ENCODE peak calls at places on chromosomes 7 and 10, in six cellular contexts. V, N, W, J, X and F are unnamed samples.

GRCh38 chr10:79070611-79071534 is 2.1 kb downstream of the ZMIZ1 start:
- DNase-seq in V (peak; percentile 97), N (peak; percentile 83), W (peak; percentile 90), J (no peak), X (peak; percentile 85), F (peak; percentile 95)

GRCh38 chr10:69769395-69769989 is 32.2 kb upstream of the COL13A1 start:
- DNase-seq in V (no peak), N (no peak), W (no peak), J (no peak), X (peak; percentile 70), F (no peak)

GRCh38 chr10:60521974-60522405 is 132.3 kb upstream of the ANK3 start:
- DNase-seq in V (no peak), N (no peak), W (no peak), J (no peak), X (no peak), F (no peak)

GRCh38 chr7:105014725-105015630 is 973 bp downstream of the KMT2E start:
- DNase-seq in V (no peak), N (peak; percentile 63), W (peak; percentile 20), J (no peak), X (peak; percentile 35), F (peak; percentile 60)

GRCh38 chr10:21820952-21821351 is 182.6 kb downstream of the DNAJC1 start:
- DNase-seq in V (no peak), N (no peak), W (no peak), J (no peak), X (no peak), F (no peak)

GRCh38 chr10:71220689-71221540 is 8.5 kb downstream of the UNC5B start:
- DNase-seq in V (no peak), N (no peak), W (no peak), J (no peak), X (no peak), F (no peak)

GRCh38 chr10:131702521-131703356 is 198.1 kb upstream of the PPP2R2D start:
- DNase-seq in V (no peak), N (no peak), W (no peak), J (no peak), X (no peak), F (no peak)

GRCh38 chr10:80599424-80599847 is 61.7 kb downstream of the SH2D4B start:
- DNase-seq in V (no peak), N (no peak), W (peak; percentile 20), J (peak; percentile 57), X (peak; percentile 67), F (no peak)

GRCh38 chr7:90671571-90671970 is 75.5 kb downstream of the CDK14 start:
- DNase-seq in V (no peak), N (no peak), W (no peak), J (no peak), X (no peak), F (no peak)

GRCh38 chr7:30453859-30454258 is 24.7 kb downstream of the NOD1 start:
- DNase-seq in V (no peak), N (no peak), W (no peak), J (no peak), X (no peak), F (no peak)

GRCh38 chr7:151699147-151699546 is 177.8 kb downstream of the PRKAG2 start:
- DNase-seq in V (no peak), N (no peak), W (no peak), J (no peak), X (peak; percentile 72), F (no peak)

GRCh38 chr10:5291501-5292195 is 73.1 kb upstream of the UCN3 start:
- DNase-seq in V (peak; percentile 90), N (no peak), W (peak; percentile 38), J (no peak), X (peak; percentile 97), F (no peak)

GRCh38 chr10:25455980-25456567 is 281.3 kb downstream of the GPR158 start:
- DNase-seq in V (no peak), N (no peak), W (no peak), J (no peak), X (no peak), F (no peak)

GRCh38 chr7:26497801-26498596 is 206.3 kb downstream of the SNX10 start:
- DNase-seq in V (no peak), N (no peak), W (no peak), J (no peak), X (no peak), F (no peak)

GRCh38 chr10:80443531-80443974 is 10.6 kb upstream of the TSPAN14 start:
- DNase-seq in V (no peak), N (no peak), W (peak; percentile 41), J (no peak), X (peak; percentile 73), F (no peak)

GRCh38 chr7:120550494-120551048 is 277.6 kb downstream of the KCND2 start:
- DNase-seq in V (no peak), N (no peak), W (no peak), J (no peak), X (no peak), F (no peak)

GRCh38 chr10:95474228-95475002 is 86.8 kb downstream of the SORBS1 start:
- DNase-seq in V (no peak), N (no peak), W (peak; percentile 29), J (no peak), X (no peak), F (no peak)

GRCh38 chr10:3763852-3764625 is 21.0 kb downstream of the KLF6 start:
- DNase-seq in V (no peak), N (no peak), W (no peak), J (no peak), X (no peak), F (no peak)

GRCh38 chr10:133356549-133356948 is 1.3 kb downstream of the FUOM start:
- DNase-seq in V (no peak), N (no peak), W (no peak), J (no peak), X (no peak), F (no peak)

GRCh38 chr10:62025134-62025794 is 123.8 kb downstream of the ARID5B start:
- DNase-seq in V (no peak), N (no peak), W (no peak), J (no peak), X (no peak), F (no peak)

GRCh38 chr10:70977621-70978020 is 89.3 kb upstream of the PCBD1 start:
- DNase-seq in V (no peak), N (no peak), W (no peak), J (no peak), X (no peak), F (no peak)

GRCh38 chr10:46091080-46091833 is 45.2 kb upstream of the MSMB start:
- DNase-seq in V (no peak), N (no peak), W (no peak), J (no peak), X (no peak), F (no peak)
- H3K4me3 ChIP-seq in V (no peak overlapping the region), N (no peak overlapping the region), W (no peak overlapping the region), J (no peak overlapping the region), X (no peak overlapping the region), F (no peak overlapping the region)

GRCh38 chr10:125151824-125152634 is 8.3 kb downstream of the CTBP2 start:
- DNase-seq in V (no peak), N (no peak), W (no peak), J (no peak), X (no peak), F (peak; percentile 70)
- H3K27ac ChIP-seq in V (peak overlapping the region; percentile 71), N (peak overlapping the region; percentile 68), W (no peak overlapping the region), J (no peak overlapping the region), X (no peak overlapping the region), F (peak overlapping the region; percentile 97)

DNA sequence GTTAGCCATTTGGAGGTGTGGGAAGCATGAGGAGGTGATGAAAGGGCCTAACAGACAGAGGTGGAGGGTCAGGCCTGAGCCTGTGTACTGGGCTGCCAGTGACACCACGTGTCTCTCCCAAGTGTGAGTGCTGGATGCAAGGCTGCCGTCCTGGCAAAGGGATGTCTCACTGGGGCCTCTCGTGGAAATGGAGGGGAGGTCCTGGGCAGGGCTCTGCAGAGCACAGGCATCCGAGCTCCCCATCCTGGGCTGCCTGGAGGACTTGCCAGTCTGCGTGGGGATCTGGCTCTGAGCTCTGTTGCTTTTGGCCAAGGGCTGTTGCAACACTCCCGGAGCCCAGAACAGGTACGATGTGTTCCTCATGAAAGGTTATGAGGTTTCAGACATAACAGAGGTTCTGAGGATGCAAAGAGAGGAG is 77.3 kb downstream of the GRK5 start:
- DNase-seq in V (no peak), N (peak; percentile 75), W (no peak), J (no peak), X (no peak), F (peak; percentile 67)
- TF ChIP-seq EP300 in V (no peak), N (no peak), W (no peak), J (no peak), X (no peak), F (no peak)

GRCh38 chr7:123535517-123535916 is 1.1 kb upstream of the IQUB start:
- DNase-seq in V (no peak), N (peak; percentile 17), W (no peak), J (no peak), X (no peak), F (no peak)
- H3K4me3 ChIP-seq in V (peak overlapping the region; percentile 62), N (peak overlapping the region; percentile 68), W (peak overlapping the region; percentile 83), J (peak overlapping the region; percentile 63), X (peak overlapping the region; percentile 63), F (peak overlapping the region; percentile 70)

GRCh38 chr10:114012650-114013049 is 31.0 kb upstream of the ADRB1 start:
- DNase-seq in V (no peak), N (no peak), W (no peak), J (no peak), X (no peak), F (no peak)
- H3K27ac ChIP-seq in V (no peak overlapping the region), N (no peak overlapping the region), W (no peak overlapping the region), J (no peak overlapping the region), X (no peak overlapping the region), F (no peak overlapping the region)

GRCh38 chr10:89644967-89645741 is at the start of gene PANK1:
- DNase-seq in V (peak; percentile 92), N (peak; percentile 70), W (peak; percentile 73), J (peak; percentile 34), X (peak; percentile 84), F (peak; percentile 78)

GRCh38 chr10:89644691-89644966 is 413 bp downstream of the PANK1 start:
- DNase-seq in V (peak; percentile 61), N (no peak), W (no peak), J (no peak), X (no peak), F (no peak)

GRCh38 chr10:89645742-89646172 is 715 bp upstream of the PANK1 start:
- DNase-seq in V (no peak), N (no peak), W (peak; percentile 89), J (no peak), X (no peak), F (no peak)

GRCh38 chr10:89643431-89643811 is 1.6 kb downstream of the PANK1 start:
- DNase-seq in V (no peak), N (no peak), W (no peak), J (no peak), X (no peak), F (no peak)

GRCh38 chr10:89643812-89644690 is 991 bp downstream of the PANK1 start:
- DNase-seq in V (peak; percentile 73), N (peak; percentile 84), W (peak; percentile 99), J (peak; percentile 94), X (peak; percentile 95), F (peak; percentile 80)
- TF ChIP-seq EP300 in V (no peak), N (no peak), W (no peak), J (no peak), X (no peak), F (no peak)

GRCh38 chr7:133695976-133696531 is 431.1 kb upstream of the LRGUK start:
- DNase-seq in V (no peak), N (no peak), W (no peak), J (peak; percentile 17), X (no peak), F (no peak)
- H3K4me3 ChIP-seq in V (no peak overlapping the region), N (no peak overlapping the region), W (no peak overlapping the region), J (no peak overlapping the region), X (no peak overlapping the region), F (no peak overlapping the region)